ENCODE peak calls at places on chromosomes 13 and 19, in ten cellular contexts. T is Peyer's patch; W is astrocyte of the cerebellum; J is mesendoderm; R is CD4-positive, alpha-beta memory T cell; C is A172; I is activated T-cell treated with anti-CD3 and anti-CD28 coated beads for 1 hour; D is CD4-positive, alpha-beta T cell; X is Right ventricle myocardium superior; Y is left ventricle myocardium inferior. A is an unnamed sample.

GRCh38 chr13:101453784-101454201 is 1.3 kb downstream of the ITGBL1 start:
- DNase-seq in C (no peak), Y (peak; percentile 17), I (no peak), J (no peak), T (no peak), D (no peak), R (no peak), X (peak; percentile 42), W (no peak), A (peak; percentile 57)

GRCh38 chr13:97975851-97976550 is 22.5 kb downstream of the IPO5 start:
- DNase-seq in D (peak; percentile 81), I (peak; percentile 87), X (peak; percentile 94), Y (peak; percentile 92), W (peak; percentile 40), J (peak; percentile 95), T (peak; percentile 96), C (peak; percentile 75), R (peak; percentile 89), A (peak; percentile 96)

GRCh38 chr13:99756281-99756680 is 215.3 kb downstream of the ZIC5 start:
- DNase-seq in W (no peak), X (no peak), R (no peak), T (no peak), C (no peak), J (peak; percentile 84), D (no peak), I (no peak), Y (no peak), A (no peak)

GRCh38 chr19:3604987-3605343 is 1.7 kb downstream of the TBXA2R start:
- DNase-seq in Y (no peak), X (no peak), I (no peak), C (no peak), J (no peak), R (no peak), W (no peak), T (no peak), D (no peak), A (no peak)

GRCh38 chr13:76874466-76874865 is 11.7 kb downstream of the KCTD12 start:
- DNase-seq in I (no peak), C (no peak), R (no peak), T (no peak), X (no peak), J (no peak), Y (no peak), D (no peak), W (no peak), A (no peak)

GRCh38 chr13:51797664-51798488 is 6.1 kb downstream of the DHRS12 start:
- DNase-seq in T (peak; percentile 80), Y (no peak), C (peak; percentile 68), W (peak; percentile 37), J (peak; percentile 94), I (peak; percentile 34), R (peak; percentile 71), X (no peak), D (peak; percentile 36), A (no peak)

GRCh38 chr19:33438016-33438671 is 64.6 kb downstream of the CEBPG start:
- DNase-seq in X (peak; percentile 54), R (no peak), T (no peak), Y (peak; percentile 42), C (peak; percentile 49), I (no peak), D (no peak), J (no peak), W (no peak), A (peak; percentile 72)

GRCh38 chr19:677201-677600 is 1.0 kb downstream of the FSTL3 start:
- DNase-seq in W (peak; percentile 35), X (peak; percentile 81), I (no peak), T (peak; percentile 64), J (no peak), R (no peak), Y (peak; percentile 78), C (peak; percentile 93), D (no peak), A (peak; percentile 85)

GRCh38 chr19:14361824-14362223 is 19.4 kb upstream of the ADGRE5 start:
- DNase-seq in X (no peak), C (no peak), R (peak; percentile 56), W (no peak), Y (no peak), T (peak; percentile 55), D (no peak), I (no peak), J (peak; percentile 89), A (no peak)

GRCh38 chr13:26502826-26503225 is 54.7 kb upstream of the WASF3 start:
- DNase-seq in X (no peak), R (no peak), J (peak; percentile 78), C (no peak), D (no peak), Y (no peak), T (no peak), I (no peak), W (no peak), A (no peak)

GRCh38 chr19:1001538-1002166 is 1.4 kb downstream of the GRIN3B start:
- DNase-seq in W (no peak), J (peak; percentile 55), Y (no peak), D (peak; percentile 72), T (peak; percentile 76), X (peak; percentile 81), R (peak; percentile 60), C (no peak), I (peak; percentile 69), A (peak; percentile 74)

GRCh38 chr19:43804443-43804842 is 2.2 kb upstream of the LYPD5 start:
- DNase-seq in J (no peak), T (no peak), R (no peak), D (no peak), X (no peak), C (no peak), I (no peak), Y (no peak), W (no peak), A (no peak)

GRCh38 chr13:75691183-75691582 is 55.1 kb downstream of the LMO7 start:
- DNase-seq in W (no peak), Y (no peak), J (no peak), I (no peak), D (no peak), C (no peak), X (no peak), R (no peak), T (no peak), A (no peak)